ENCODE peak calls at places on chromosomes 3 and 15, in six cellular contexts. E, N, W, L, C and K are unnamed samples.

GRCh38 chr15:81069909-81070308 is 64.2 kb upstream of the CFAP161 start:
- DNase-seq in C (no peak), E (no peak), N (peak; percentile 27), W (no peak), L (no peak), K (no peak)

GRCh38 chr15:65245096-65245849 is 34.0 kb upstream of the CILP start:
- DNase-seq in C (peak; percentile 53), W (peak; percentile 29), N (peak; percentile 90), L (no peak), E (no peak), K (no peak)

GRCh38 chr15:70243686-70244540 is 146.2 kb upstream of the TLE3 start:
- DNase-seq in L (no peak), N (no peak), W (no peak), C (no peak), E (no peak), K (peak; percentile 22)

GRCh38 chr3:126758882-126759281 is 54.8 kb downstream of the CHCHD6 start:
- DNase-seq in L (no peak), C (no peak), E (no peak), W (no peak), N (no peak), K (no peak)

GRCh38 chr3:11717768-11718581 is 74.3 kb upstream of the VGLL4 start:
- DNase-seq in W (peak; percentile 80), N (no peak), L (no peak), C (peak; percentile 66), E (no peak), K (no peak)

GRCh38 chr15:89554247-89554646 is 21.0 kb upstream of the TICRR start:
- DNase-seq in N (no peak), W (no peak), L (no peak), E (no peak), C (no peak), K (no peak)

GRCh38 chr3:40780341-40780800 is 255.6 kb downstream of the ZNF621 start:
- DNase-seq in E (peak; percentile 22), C (no peak), N (peak; percentile 90), W (peak; percentile 61), L (no peak), K (no peak)

GRCh38 chr3:32391643-32392529 is at the start of gene CMTM7:
- DNase-seq in E (no peak), W (peak; percentile 77), N (peak; percentile 77), L (peak; percentile 68), C (peak; percentile 44), K (peak; percentile 64)

GRCh38 chr3:27677554-27677953 is 44.6 kb downstream of the EOMES start:
- DNase-seq in L (peak; percentile 11), W (peak; percentile 95), C (peak; percentile 87), E (no peak), N (no peak), K (no peak)

GRCh38 chr3:169633105-169633504 is 30.4 kb downstream of the MECOM start:
- DNase-seq in E (no peak), N (no peak), W (no peak), L (no peak), C (no peak), K (no peak)

GRCh38 chr3:186609247-186609868 is 3.5 kb upstream of the AHSG start:
- DNase-seq in C (no peak), W (peak; percentile 25), L (no peak), N (no peak), E (no peak), K (no peak)

GRCh38 chr3:55305714-55306485 is 181.2 kb downstream of the WNT5A start:
- DNase-seq in C (peak; percentile 2), N (no peak), W (peak; percentile 38), L (no peak), E (no peak), K (no peak)

GRCh38 chr3:8239718-8240698 is 261.6 kb upstream of the LMCD1 start:
- DNase-seq in N (no peak), E (no peak), L (peak; percentile 21), W (peak; percentile 60), C (peak; percentile 29), K (peak; percentile 6)

GRCh38 chr15:94306700-94307650 is 75.6 kb downstream of the MCTP2 start:
- DNase-seq in N (no peak), W (peak; percentile 38), C (no peak), L (peak; percentile 86), E (no peak), K (no peak)

GRCh38 chr3:60355825-60356224 is 895.4 kb downstream of the FHIT start:
- DNase-seq in W (no peak), E (no peak), C (no peak), N (no peak), L (no peak), K (no peak)

GRCh38 chr3:50269977-50270413 is 1.0 kb downstream of the SEMA3B start:
- DNase-seq in L (no peak), C (peak; percentile 63), E (no peak), N (no peak), W (peak; percentile 81), K (no peak)

GRCh38 chr3:157438371-157438735 is 1.7 kb downstream of the PTX3 start:
- DNase-seq in N (no peak), L (no peak), C (no peak), E (no peak), W (peak; percentile 12), K (no peak)

GRCh38 chr3:52896613-52897012 is 735 bp downstream of the STIMATE start:
- DNase-seq in C (no peak), E (no peak), N (no peak), W (peak; percentile 11), L (no peak), K (no peak)

GRCh38 chr3:194323785-194324735 is 27.1 kb downstream of the CPN2 start:
- DNase-seq in W (peak; percentile 78), L (peak; percentile 85), C (peak; percentile 63), N (peak; percentile 95), E (no peak), K (no peak)

GRCh38 chr15:70179309-70179892 is 81.7 kb upstream of the TLE3 start:
- DNase-seq in N (no peak), E (no peak), W (no peak), L (no peak), C (no peak), K (no peak)

GRCh38 chr15:90855139-90855538 is 13.2 kb upstream of the FURIN start:
- DNase-seq in E (no peak), N (no peak), L (no peak), W (no peak), C (no peak), K (no peak)

GRCh38 chr3:183327343-183327742 is 74.3 kb downstream of the B3GNT5 start:
- DNase-seq in N (no peak), E (no peak), C (no peak), L (no peak), W (no peak), K (no peak)

GRCh38 chr3:31407665-31408064 is 125.1 kb upstream of the STT3B start:
- DNase-seq in C (peak; percentile 13), E (no peak), W (peak; percentile 3), N (no peak), L (no peak), K (no peak)

GRCh38 chr15:67918205-67918861 is 78.5 kb upstream of the RNU6-1 start:
- DNase-seq in W (no peak), N (no peak), C (no peak), E (no peak), L (no peak), K (no peak)

GRCh38 chr3:16647668-16648067 is 42.4 kb upstream of the DAZL start:
- DNase-seq in E (no peak), N (no peak), W (no peak), L (no peak), C (no peak), K (no peak)

GRCh38 chr3:141740349-141740748 is 2.3 kb downstream of the RNF7 start:
- DNase-seq in N (no peak), C (no peak), W (no peak), E (no peak), L (no peak), K (no peak)

GRCh38 chr15:63447277-63447676 is 57.1 kb upstream of the USP3 start:
- DNase-seq in E (no peak), W (no peak), N (no peak), L (no peak), C (no peak), K (no peak)

GRCh38 chr3:69236808-69237707 is 114.7 kb upstream of the LMOD3 start:
- DNase-seq in C (no peak), E (no peak), W (no peak), L (peak; percentile 8), N (no peak), K (no peak)